ENCODE peak calls at places on chromosomes 2 and 18, in seven cellular contexts. O, J, I, Q, P, B and S are unnamed samples.

GRCh38 chr2:151230627-151231026 is 31.0 kb downstream of the RBM43 start:
- DNase-seq in O (no peak), B (peak), P (no peak), Q (no peak), I (no peak), J (no peak), S (no peak)

GRCh38 chr2:23478933-23479683 is 94.1 kb downstream of the KLHL29 start:
- DNase-seq in P (no peak), O (no peak), I (no peak), Q (no peak), J (no peak), B (no peak), S (no peak)

GRCh38 chr2:85437488-85438290 is 19.2 kb downstream of the SH2D6 start:
- DNase-seq in P (peak), B (peak), Q (peak), J (peak), I (peak), O (no peak), S (peak)

GRCh38 chr18:41311571-41312240 is 643.3 kb upstream of the PIK3C3 start:
- DNase-seq in Q (no peak), I (no peak), P (no peak), J (no peak), O (no peak), B (no peak), S (no peak)

GRCh38 chr2:19790291-19790690 is 111.5 kb downstream of the TTC32 start:
- DNase-seq in P (no peak), J (no peak), I (no peak), B (no peak), Q (no peak), O (no peak), S (no peak)

GRCh38 chr2:207165121-207166038 is at the start of gene KLF7:
- DNase-seq in P (peak), Q (peak), J (peak), B (no peak), I (peak), O (no peak), S (peak)

GRCh38 chr2:202494300-202494699 is 118.2 kb downstream of the BMPR2 start:
- DNase-seq in Q (peak), O (no peak), B (no peak), J (no peak), I (peak), P (peak), S (no peak)

GRCh38 chr2:164879901-164880535 is 38.4 kb upstream of the COBLL1 start:
- DNase-seq in B (no peak), Q (no peak), J (no peak), P (no peak), O (no peak), I (no peak), S (no peak)

GRCh38 chr2:39913648-39914456 is 134.8 kb upstream of the THUMPD2 start:
- DNase-seq in Q (peak), I (peak), J (no peak), P (peak), B (peak), O (peak), S (peak)

GRCh38 chr2:74010087-74010541 is 25.4 kb downstream of the TET3 start:
- DNase-seq in J (peak), I (no peak), O (no peak), P (no peak), Q (peak), B (no peak), S (no peak)

GRCh38 chr18:44238911-44239310 is 441.8 kb upstream of the SETBP1 start:
- DNase-seq in I (no peak), Q (no peak), O (no peak), P (no peak), B (no peak), J (no peak), S (no peak)

GRCh38 chr2:231715988-231716616 is 7.8 kb downstream of the PTMA start:
- DNase-seq in B (no peak), J (peak), Q (no peak), P (peak), I (no peak), O (no peak), S (peak)

GRCh38 chr18:79791141-79791972 is 6.4 kb upstream of the KCNG2 start:
- DNase-seq in Q (peak), B (peak), I (no peak), P (peak), O (peak), J (no peak), S (no peak)

GRCh38 chr2:225040862-225041209 is 1.4 kb downstream of the DOCK10 start:
- DNase-seq in B (no peak), J (no peak), I (peak), Q (no peak), P (peak), O (no peak), S (peak)

GRCh38 chr2:232296766-232297525 is 81.6 kb upstream of the ALPP start:
- DNase-seq in I (no peak), P (peak), O (no peak), J (no peak), B (no peak), Q (peak), S (no peak)

GRCh38 chr18:13614701-13615288 is 111.6 kb downstream of the FAM210A start:
- DNase-seq in I (no peak), O (no peak), Q (no peak), J (no peak), P (no peak), B (no peak), S (peak)

GRCh38 chr2:195396479-195396878 is 260.5 kb upstream of the SLC39A10 start:
- DNase-seq in P (no peak), B (no peak), J (no peak), Q (no peak), I (no peak), O (no peak), S (no peak)

GRCh38 chr2:47810850-47811249 is 27.9 kb downstream of the MSH6 start:
- DNase-seq in P (no peak), I (no peak), J (no peak), B (no peak), Q (peak), O (no peak), S (no peak)

GRCh38 chr18:48868468-48869466 is 82.0 kb downstream of the SMAD7 start:
- DNase-seq in I (no peak), P (peak), O (no peak), J (no peak), Q (no peak), B (peak), S (peak)

GRCh38 chr2:8196311-8196710 is 485.5 kb upstream of the ID2 start:
- DNase-seq in B (no peak), O (no peak), J (no peak), I (no peak), Q (no peak), P (peak), S (no peak)

GRCh38 chr2:88003074-88003755 is 13.1 kb downstream of the RNU2-63P start:
- DNase-seq in B (no peak), I (peak), P (no peak), O (no peak), J (no peak), Q (no peak), S (no peak)

GRCh38 chr2:222024934-222025890 is 273.6 kb downstream of the PAX3 start:
- DNase-seq in I (peak), Q (peak), B (no peak), O (peak), J (no peak), P (peak), S (peak)

GRCh38 chr18:64777561-64777960 is 628.7 kb upstream of the LINC00305 start:
- DNase-seq in I (no peak), P (no peak), Q (no peak), J (no peak), B (no peak), O (no peak), S (no peak)

GRCh38 chr2:64982311-64982857 is 6.8 kb upstream of the SLC1A4 start:
- DNase-seq in O (no peak), I (no peak), Q (no peak), P (no peak), J (no peak), B (no peak), S (peak)

GRCh38 chr2:165634855-165635254 is 159.2 kb downstream of the GALNT3 start:
- DNase-seq in I (peak), O (peak), J (no peak), P (peak), Q (peak), B (no peak), S (no peak)

GRCh38 chr2:145421841-145422240 is 901.9 kb upstream of the ZEB2 start:
- DNase-seq in I (no peak), O (no peak), B (no peak), P (peak), Q (no peak), J (no peak), S (no peak)

GRCh38 chr2:233997726-233998125 is 52.8 kb upstream of the SPP2 start:
- DNase-seq in O (no peak), J (no peak), Q (no peak), I (no peak), B (no peak), P (no peak), S (no peak)

GRCh38 chr2:145657265-145657664 is 1137.3 kb upstream of the ZEB2 start:
- DNase-seq in I (no peak), O (no peak), B (no peak), J (no peak), P (no peak), Q (no peak), S (no peak)

GRCh38 chr2:188369365-188369764 is 77.7 kb downstream of the GULP1 start:
- DNase-seq in P (peak), B (peak), Q (peak), I (peak), O (no peak), J (no peak), S (peak)

GRCh38 chr18:8839285-8839684 is 133.9 kb downstream of the MTCL1 start:
- DNase-seq in I (no peak), P (no peak), J (no peak), O (no peak), Q (no peak), B (no peak), S (no peak)

GRCh38 chr18:8841781-8842485 is 136.6 kb downstream of the MTCL1 start:
- DNase-seq in P (peak), B (no peak), J (no peak), Q (peak), O (no peak), I (no peak), S (no peak)

GRCh38 chr18:8842506-8842905 is 137.2 kb downstream of the MTCL1 start:
- DNase-seq in O (no peak), I (no peak), J (no peak), P (no peak), Q (no peak), B (no peak), S (no peak)

GRCh38 chr18:8844721-8845148 is 139.4 kb downstream of the MTCL1 start:
- DNase-seq in J (no peak), O (no peak), B (no peak), I (no peak), P (peak), Q (no peak), S (no peak)

DNA sequence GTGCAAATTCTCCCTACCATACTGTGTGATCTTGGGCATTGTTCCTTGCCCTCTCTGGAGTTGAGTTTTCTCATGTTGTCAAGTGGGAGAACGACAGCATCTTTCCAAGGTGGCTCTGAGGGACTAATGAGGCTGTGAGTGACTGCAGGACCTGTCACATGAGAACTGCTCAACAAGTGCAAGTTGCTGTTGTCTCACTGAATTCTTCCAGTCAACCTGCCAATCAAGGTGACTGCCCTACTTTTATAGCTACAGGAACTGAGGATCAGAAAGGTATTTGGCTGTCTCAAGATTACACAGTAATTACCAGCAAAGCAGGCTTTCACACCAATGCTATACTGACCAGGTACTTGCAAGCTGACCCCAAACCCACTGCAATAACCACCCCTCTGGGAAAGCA is 137.6 kb downstream of the MTCL1 start:
- DNase-seq in J (no peak), O (no peak), P (no peak), B (no peak), Q (no peak), I (no peak), S (no peak)
- TF ChIP-seq CTCF in J (no peak), O (no peak), P (no peak), B (no peak), Q (no peak), I (no peak), S (no peak)

GRCh38 chr2:96485751-96486643 is 19.2 kb downstream of the NEURL3 start:
- DNase-seq in Q (peak), B (peak), I (no peak), P (peak), J (peak), O (peak), S (peak)
- H3K4me3 ChIP-seq in Q (peak), B (peak), I (no peak), P (peak), J (peak), O (peak), S (peak)

DNA sequence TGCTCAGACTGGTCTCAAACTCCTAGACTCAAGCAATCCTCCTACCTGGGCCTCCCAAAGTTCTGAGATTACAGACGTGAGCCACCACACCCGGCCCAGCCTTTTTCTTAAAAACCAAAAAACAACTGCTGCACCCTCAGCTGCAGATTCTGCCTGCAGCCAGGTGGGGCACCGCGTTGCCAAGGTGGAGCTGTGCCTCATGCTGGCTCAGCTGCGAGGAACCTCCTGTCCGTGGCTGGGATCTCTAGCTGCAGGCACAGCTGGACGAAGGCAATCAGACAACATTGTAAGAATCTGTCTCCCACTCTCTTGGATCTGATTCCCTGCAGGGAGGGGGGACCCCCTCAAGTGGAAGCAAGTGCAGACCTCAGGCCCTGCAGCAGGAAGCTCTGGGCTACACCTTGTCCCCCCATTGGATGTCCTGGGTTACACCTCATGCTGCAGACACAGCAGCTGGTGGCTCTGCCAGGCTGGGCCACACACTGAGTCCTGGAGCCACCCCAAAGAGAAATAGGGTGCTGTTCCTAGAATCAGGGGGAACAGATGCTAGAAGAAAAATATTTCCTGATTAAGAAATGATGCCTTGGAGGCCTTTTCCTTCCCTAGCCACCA is 24.1 kb downstream of the CIDEA start:
- DNase-seq in O (no peak), Q (peak), B (no peak), P (peak), I (peak), J (no peak), S (peak)
- TF ChIP-seq CTCF in O (no peak), Q (peak), B (no peak), P (peak), I (peak), J (no peak), S (no peak)

DNA sequence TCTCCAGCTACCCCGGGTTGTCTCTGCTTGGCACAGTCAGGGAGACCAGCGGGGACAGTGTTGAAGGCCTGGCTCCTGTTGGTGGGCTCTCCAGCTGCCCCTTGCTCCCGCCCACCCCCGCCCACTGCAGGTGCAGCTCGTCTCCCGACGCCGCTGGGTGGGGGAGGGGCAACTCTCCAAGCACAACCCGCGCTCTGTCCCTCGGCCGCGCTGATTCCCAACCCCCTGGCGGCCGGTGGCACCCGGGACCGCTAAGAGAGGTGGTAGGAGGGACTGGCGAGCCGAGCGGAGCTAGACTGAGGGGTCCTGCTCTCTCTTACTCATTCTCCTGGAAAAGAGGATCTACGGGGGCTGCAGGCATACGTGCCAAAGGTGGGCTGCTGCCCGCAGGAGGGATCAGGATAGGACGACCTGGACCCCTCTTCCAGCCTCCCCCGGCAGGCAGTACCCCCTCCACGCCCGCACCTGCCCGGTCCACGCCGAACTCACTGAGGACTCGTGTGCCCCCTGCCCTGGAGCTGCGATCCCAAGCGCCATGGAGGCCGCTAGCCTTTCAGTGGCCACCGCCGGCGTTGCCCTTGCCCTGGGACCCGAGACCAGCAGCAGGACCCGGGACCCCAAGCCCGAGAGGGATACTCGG is 44.5 kb downstream of the DDX18 start:
- DNase-seq in J (peak), P (no peak), Q (no peak), B (no peak), O (no peak), I (peak), S (no peak)
- H3K4me3 ChIP-seq in J (no peak), P (no peak), Q (no peak), B (no peak), O (no peak), I (no peak), S (no peak)

GRCh38 chr18:35662293-35663062 is 80.9 kb downstream of the GALNT1 start:
- DNase-seq in J (no peak), P (no peak), O (no peak), B (no peak), Q (no peak), I (no peak), S (peak)

GRCh38 chr18:35658112-35658511 is 76.6 kb downstream of the GALNT1 start:
- DNase-seq in O (no peak), Q (no peak), P (no peak), J (no peak), I (no peak), B (no peak), S (no peak)

DNA sequence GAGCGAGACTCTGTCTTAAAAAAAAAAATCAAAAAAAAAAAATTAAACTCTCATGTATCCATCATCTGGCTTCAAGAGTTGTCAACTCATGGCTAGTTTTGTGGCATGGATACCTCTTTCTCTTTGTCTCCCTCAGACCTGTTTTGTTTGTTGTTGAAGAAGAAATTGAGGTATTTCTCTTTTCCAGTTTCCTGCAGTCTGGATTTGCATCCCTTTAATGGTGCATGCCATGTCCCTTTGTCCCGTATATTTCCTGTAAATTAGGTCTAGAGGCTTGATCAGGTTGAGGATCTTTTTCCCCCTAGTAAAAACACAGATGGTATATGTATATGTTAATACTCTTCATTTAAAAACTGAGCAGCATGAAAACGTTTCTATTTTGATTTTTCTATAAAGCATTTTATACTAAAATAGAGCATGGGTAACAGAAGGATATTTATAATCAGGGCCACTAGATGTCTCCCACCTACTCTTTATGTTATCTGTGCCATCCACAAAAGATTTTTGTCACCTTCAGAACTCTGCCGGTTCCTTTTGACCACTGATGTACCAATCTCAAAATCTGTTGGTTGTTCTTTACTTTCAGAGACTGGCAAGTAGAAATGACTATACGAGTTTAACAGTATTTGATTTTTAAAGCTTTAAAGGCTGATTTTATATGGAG is 80.1 kb downstream of the GALNT1 start:
- DNase-seq in O (no peak), J (no peak), P (no peak), Q (no peak), I (no peak), B (no peak), S (peak)
- TF ChIP-seq CTCF in O (peak), J (no peak), P (peak), Q (no peak), I (peak), B (no peak), S (no peak)

DNA sequence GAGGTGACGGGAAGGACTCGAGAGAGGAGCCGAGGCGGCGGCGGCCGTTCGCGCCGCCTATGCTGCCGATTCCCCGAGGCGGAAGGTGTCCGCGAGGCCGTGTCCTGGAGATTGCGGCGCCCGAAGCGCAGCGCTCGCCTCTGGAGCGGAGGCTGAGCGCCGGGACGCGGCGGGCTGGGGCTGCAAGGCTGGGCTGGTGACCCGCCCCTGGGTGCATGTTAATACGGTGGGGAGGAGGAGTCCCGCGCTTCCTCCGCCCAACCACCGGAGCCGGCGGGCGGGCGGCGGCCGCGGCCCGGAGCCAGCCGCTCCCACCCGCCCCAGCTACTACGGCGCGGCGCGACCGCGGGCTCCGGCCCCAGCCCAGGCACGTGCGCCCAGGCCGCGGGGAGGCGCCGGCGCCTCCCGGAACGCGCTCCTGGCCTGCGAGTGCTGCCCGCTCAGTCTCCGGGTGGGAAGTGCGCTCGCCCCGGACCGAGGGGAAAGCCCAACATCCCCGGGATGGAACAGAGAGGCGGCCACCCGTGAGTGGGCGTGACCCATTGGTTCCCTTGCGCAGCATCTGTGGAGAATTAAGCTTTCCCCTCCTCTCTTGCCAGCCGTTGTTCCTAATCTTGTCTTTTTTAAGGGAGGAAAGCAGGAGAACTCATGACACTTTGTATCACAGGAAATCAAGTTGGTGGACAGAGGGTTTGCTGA is at the start of gene DLGAP1:
- DNase-seq in I (peak), B (no peak), P (no peak), Q (peak), J (peak), O (peak), S (peak)
- H3K4me3 ChIP-seq in I (peak), B (no peak), P (no peak), Q (peak), J (peak), O (peak), S (peak)

GRCh38 chr2:28909655-28910054 is 15.2 kb downstream of the WDR43 start:
- DNase-seq in B (no peak), O (no peak), P (no peak), I (no peak), J (no peak), Q (no peak), S (no peak)
- TF ChIP-seq CTCF in B (no peak), O (no peak), P (no peak), I (no peak), J (no peak), Q (no peak), S (no peak)